ENCODE peak calls at places on chromosomes 4 and X, in five cellular contexts. D, Y, P, J and I are unnamed samples. For H3K36me3 and H3K27me3, the result is how much of the 10 kb centered on the place peaks cover.

GRCh38 chr4:55330241-55330640 is 15.8 kb upstream of the SRD5A3 start:
- DNase-seq in D (no peak), Y (no peak), P (no peak), J (no peak), I (no peak)

GRCh38 chrX:71989768-71990167 is 79.1 kb downstream of the NHSL2 start:
- DNase-seq in D (no peak), Y (no peak), P (no peak), J (no peak), I (no peak)

GRCh38 chr4:129623233-129623632 is 527.3 kb downstream of the C4orf33 start:
- DNase-seq in D (no peak), Y (no peak), P (no peak), J (no peak), I (no peak)

GRCh38 chrX:119816300-119816699 is 24.9 kb upstream of the RPL39 start:
- DNase-seq in D (no peak), Y (no peak), P (no peak), J (no peak), I (no peak)

GRCh38 chrX:130108647-130109428 is 1.5 kb downstream of the ELF4 start:
- DNase-seq in D (no peak), Y (peak), P (no peak), J (peak), I (no peak)

GRCh38 chr4:156962551-156962974 is 9.0 kb downstream of the PDGFC start:
- DNase-seq in D (no peak), Y (no peak), P (no peak), J (no peak), I (no peak)

GRCh38 chrX:41921492-41922124 is 1.7 kb downstream of the CASK start:
- DNase-seq in D (no peak), Y (no peak), P (no peak), J (no peak), I (no peak)

GRCh38 chrX:85020216-85020615 is 16.5 kb downstream of the APOOL start:
- DNase-seq in D (no peak), Y (no peak), P (no peak), J (no peak), I (no peak)

GRCh38 chr4:65367306-65367705 is 303.0 kb downstream of the EPHA5 start:
- DNase-seq in D (no peak), Y (no peak), P (no peak), J (no peak), I (no peak)

GRCh38 chr4:2947926-2948325 is 15.3 kb downstream of the NOP14 start:
- DNase-seq in D (no peak), Y (no peak), P (no peak), J (no peak), I (no peak)
- H3K36me3 ChIP-seq in D (half or more), Y (half or more), P (half or more), J (half or more), I (half or more)

GRCh38 chr4:2262944-2263250 is 988 bp upstream of the MXD4 start:
- DNase-seq in D (no peak), Y (no peak), P (no peak), J (no peak), I (no peak)
- H3K27me3 ChIP-seq in D (under half), Y (under half), P (under half), J (under half), I (under half)

GRCh38 chr4:38026138-38026740 is 66.0 kb downstream of the PTTG2 start:
- DNase-seq in D (no peak), Y (no peak), P (no peak), J (no peak), I (no peak)
- H3K36me3 ChIP-seq in D (under half), Y (under half), P (under half), J (half or more), I (under half)

DNA sequence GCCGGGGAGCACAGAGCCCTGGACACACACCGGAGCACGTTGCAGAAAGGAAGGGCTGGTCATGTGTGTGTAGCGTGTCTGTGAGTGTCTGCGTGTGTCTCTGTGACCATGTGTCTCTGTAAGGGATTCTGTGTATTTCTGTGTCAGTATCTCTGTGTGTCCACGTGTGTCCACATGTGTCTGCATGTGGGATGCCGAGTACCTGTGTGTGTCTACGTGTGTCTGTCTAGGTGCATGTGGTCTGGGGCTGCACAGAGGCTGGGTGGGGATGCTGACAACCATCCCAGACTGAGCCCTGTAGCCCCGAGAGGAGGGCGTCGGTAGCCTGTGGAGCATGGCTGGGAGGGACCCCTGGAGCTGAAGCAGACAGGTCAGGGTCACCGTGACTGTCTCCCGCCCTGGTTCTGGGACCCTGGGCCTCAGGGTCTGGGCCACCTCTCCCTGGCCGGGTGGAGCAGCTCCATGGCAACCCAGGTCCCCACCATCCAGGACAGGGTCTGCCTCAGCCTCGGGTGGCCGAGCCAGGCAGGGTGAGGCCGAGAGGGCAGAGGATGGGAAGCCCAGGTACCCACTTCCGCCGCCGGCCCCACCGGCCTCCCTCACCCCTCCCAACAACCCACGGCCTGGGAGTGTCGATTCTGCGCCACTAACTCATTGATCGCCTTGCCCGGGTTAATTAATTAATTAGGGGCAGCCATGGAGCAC is 122.7 kb downstream of the FAM53A start:
- DNase-seq in D (no peak), Y (no peak), P (no peak), J (no peak), I (no peak)
- H3K27me3 ChIP-seq in D (under half), Y (half or more), P (under half), J (half or more), I (under half)

GRCh38 chrX:53561912-53562311 is 124.6 kb downstream of the HUWE1 start:
- DNase-seq in D (no peak), Y (no peak), P (no peak), J (no peak), I (no peak)
- H3K36me3 ChIP-seq in D (half or more), Y (half or more), P (half or more), J (half or more), I (half or more)

GRCh38 chr4:54089875-54090274 is 10.1 kb upstream of the GSX2 start:
- DNase-seq in D (no peak), Y (no peak), P (no peak), J (no peak), I (no peak)
- H3K27me3 ChIP-seq in D (under half), Y (under half), P (under half), J (under half), I (half or more)

DNA sequence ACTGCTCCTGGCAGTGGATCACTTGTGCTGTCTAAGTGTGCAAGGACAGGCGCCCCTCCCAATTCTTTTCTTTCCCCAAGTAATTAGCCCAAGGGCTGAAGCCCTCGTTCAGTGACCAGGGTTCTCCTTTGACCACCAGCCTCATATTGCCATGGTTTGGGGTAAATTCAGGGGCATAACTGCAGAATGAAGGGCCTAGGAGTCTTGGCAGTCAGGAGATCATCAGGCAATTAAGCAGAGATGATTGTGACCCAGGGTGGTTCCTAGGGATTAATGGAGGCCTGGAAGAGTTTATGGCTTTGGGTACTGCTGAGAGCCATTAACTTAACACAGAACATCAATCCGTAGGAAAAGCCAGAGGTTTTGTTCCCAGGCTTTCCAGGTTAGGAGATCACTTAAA is 170.7 kb downstream of the PTTG2 start:
- DNase-seq in D (no peak), Y (no peak), P (no peak), J (no peak), I (no peak)
- H3K36me3 ChIP-seq in D (under half), Y (under half), P (under half), J (half or more), I (under half)

DNA sequence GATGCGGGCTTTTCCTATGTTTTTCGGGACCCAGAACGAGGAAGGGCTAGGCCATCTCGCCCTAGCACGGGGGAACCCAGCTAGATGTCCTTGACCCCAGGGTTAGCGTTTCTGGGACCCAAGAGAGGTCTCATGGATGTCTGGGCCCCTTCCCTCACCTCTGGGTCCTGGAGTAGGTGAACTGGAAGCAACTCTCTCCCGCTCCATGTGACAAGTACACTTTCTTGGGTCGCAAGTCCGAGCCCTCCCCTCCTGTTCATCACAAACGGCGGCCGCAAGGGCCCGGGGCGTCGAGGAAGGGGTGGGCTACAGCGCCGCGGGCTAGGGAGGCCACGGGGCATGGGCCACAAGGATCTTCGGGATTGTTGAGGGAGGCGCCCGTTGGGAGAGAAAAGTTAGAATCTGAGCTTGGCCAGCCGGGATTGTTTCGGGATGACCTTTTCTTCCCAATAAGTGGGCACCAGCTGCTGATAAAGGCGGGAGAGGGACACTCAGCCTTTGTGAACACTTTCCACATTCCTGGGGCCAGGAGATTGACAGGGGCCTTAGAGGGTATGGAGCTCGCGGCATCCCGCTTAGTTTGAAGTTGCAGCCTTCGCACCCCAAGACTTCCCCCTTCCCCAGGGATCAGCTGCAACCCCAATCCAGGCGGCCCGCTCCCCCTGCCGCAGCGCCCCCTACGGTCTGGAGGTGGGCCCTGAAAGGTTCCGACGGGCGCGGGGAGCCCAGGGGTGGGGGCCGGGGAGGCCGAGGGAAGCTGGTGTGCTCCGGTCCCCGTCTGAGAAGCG is 137.0 kb upstream of the ZIC3 start:
- DNase-seq in D (peak), Y (no peak), P (no peak), J (no peak), I (no peak)
- H3K27me3 ChIP-seq in D (under half), Y (half or more), P (under half), J (half or more), I (under half)

DNA sequence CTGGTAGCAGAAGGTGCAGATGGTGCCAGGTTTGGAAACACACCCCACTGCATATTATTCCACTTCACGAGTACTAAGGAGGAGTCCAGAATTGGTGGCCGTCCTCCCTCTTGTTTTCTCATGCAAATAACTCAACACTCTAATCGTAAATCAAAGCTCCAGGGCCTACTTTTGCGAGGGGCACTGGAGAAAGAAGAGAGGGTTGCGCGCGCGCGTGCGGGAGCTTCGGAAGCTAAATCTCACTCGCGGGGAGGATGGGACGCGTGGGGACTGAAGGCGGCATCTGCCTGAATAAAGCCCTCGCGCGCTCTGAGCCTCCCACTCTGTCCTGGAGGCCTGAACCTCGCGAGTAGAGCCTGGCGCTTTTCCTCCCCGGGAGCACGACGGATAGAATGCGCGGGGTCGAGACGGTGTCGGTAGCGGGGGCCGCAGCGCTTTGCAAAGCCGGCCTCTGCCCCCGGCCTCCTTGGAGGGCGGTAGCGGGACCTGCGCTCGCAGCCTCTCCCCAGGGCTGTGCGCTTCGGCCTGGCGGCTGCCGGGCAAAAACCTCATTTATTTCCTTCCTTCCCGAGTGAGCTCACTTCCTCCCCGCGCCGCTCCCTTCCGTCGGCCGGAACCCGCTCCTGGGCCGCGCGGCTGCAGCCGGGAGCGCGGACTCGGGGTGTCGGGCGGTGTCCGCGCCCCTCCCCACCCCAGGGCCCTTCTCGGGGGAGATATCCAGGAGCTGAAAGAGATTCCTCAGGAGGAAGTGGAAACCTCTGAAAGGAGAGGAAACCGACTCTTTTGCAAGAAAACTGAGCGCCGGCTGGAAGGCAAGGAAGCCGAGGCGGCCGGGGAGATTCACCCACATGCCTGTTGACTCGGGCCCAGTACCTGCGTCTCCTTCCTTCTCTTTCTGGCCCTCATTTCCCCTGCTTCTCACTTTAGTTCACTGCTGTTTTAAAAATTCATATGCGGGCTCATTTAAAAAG is 20.7 kb downstream of the HAND2 start:
- DNase-seq in D (peak), Y (no peak), P (no peak), J (peak), I (no peak)
- H3K36me3 ChIP-seq in D (under half), Y (under half), P (under half), J (under half), I (under half)

DNA sequence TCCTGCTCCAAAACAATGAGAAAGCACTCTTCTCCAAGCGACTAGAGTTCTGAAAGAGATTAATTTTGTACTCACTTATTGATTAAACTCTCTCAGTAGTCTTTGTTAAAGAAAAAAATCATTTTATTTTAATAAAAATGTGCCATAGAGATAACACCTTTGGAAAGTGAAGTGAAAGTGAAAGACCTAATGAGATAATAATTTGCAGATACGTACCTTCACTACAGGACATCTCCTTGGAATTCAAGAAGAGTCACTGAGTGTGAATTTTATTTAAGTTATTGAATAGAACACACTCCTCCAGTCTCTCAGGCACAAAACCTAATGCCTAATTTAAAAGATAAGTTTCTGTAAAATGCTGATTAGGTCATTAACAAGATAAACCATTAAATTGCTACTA is 1070.6 kb upstream of the GRID2 start:
- DNase-seq in D (no peak), Y (no peak), P (no peak), J (no peak), I (no peak)
- H3K27me3 ChIP-seq in D (under half), Y (under half), P (under half), J (under half), I (under half)